ENCODE peak calls at places on chromosomes 6 and 20, in seven cellular contexts. W, P, O, M, C, I and Y are unnamed samples.

GRCh38 chr20:48626226-48626937 is 201.4 kb downstream of the PREX1 start:
- DNase-seq in W (no peak), P (peak), O (no peak), M (peak), C (peak), I (no peak), Y (peak)

GRCh38 chr20:35743693-35744491 is 1.8 kb upstream of the RBM39 start:
- DNase-seq in W (no peak), P (peak), O (no peak), M (peak), C (no peak), I (no peak), Y (peak)

GRCh38 chr6:136668571-136668970 is 118.3 kb upstream of the MAP7 start:
- DNase-seq in W (no peak), P (no peak), O (no peak), M (no peak), C (no peak), I (no peak), Y (no peak)

GRCh38 chr20:3751664-3752385 is 15.7 kb downstream of the ADISSP start:
- DNase-seq in W (no peak), P (peak), O (peak), M (peak), C (no peak), I (no peak), Y (peak)

GRCh38 chr6:40343887-40344565 is 243.1 kb downstream of the LRFN2 start:
- DNase-seq in W (no peak), P (no peak), O (no peak), M (no peak), C (no peak), I (peak), Y (no peak)

GRCh38 chr6:169867751-169868191 is 116.3 kb downstream of the ERMARD start:
- DNase-seq in W (no peak), P (no peak), O (no peak), M (no peak), C (peak), I (peak), Y (no peak)

GRCh38 chr6:26743157-26743821 is 83.7 kb upstream of the ZNF322 start:
- DNase-seq in W (no peak), P (no peak), O (peak), M (peak), C (no peak), I (no peak), Y (peak)

GRCh38 chr20:1301031-1301529 is 27.9 kb downstream of the SDCBP2 start:
- DNase-seq in W (no peak), P (peak), O (peak), M (peak), C (no peak), I (no peak), Y (peak)